ENCODE peak calls at places on chromosomes 3 and 15, in five cellular contexts. D, H, U, P and I are unnamed samples.
A peak's percentile ranks its signal among the peaks of the same experiment; 100 is the strongest.

GRCh38 chr3:178406206-178406605 is 130.0 kb upstream of the KCNMB2 start:
- DNase-seq in U (peak; percentile 12), H (no peak), P (no peak), D (no peak), I (no peak)

GRCh38 chr3:38116471-38117162 is 20.3 kb downstream of the ACAA1 start:
- DNase-seq in U (peak; percentile 12), D (no peak), H (no peak), P (peak; percentile 52), I (no peak)

GRCh38 chr3:128845119-128845518 is 34.3 kb upstream of the ACAD9 start:
- DNase-seq in U (no peak), P (no peak), D (no peak), H (no peak), I (no peak)

GRCh38 chr3:74651239-74651638 is 36.8 kb upstream of the CNTN3 start:
- DNase-seq in U (peak; percentile 67), H (no peak), D (no peak), P (peak; percentile 33), I (no peak)

GRCh38 chr3:10437272-10437994 is 68.0 kb downstream of the ATP2B2 start:
- DNase-seq in U (peak; percentile 81), H (no peak), P (no peak), D (no peak), I (no peak)

GRCh38 chr3:132432639-132433038 is 15.3 kb downstream of the DNAJC13 start:
- DNase-seq in P (no peak), H (peak; percentile 67), U (peak; percentile 77), D (no peak), I (no peak)

GRCh38 chr15:56805466-56806146 is 72.3 kb upstream of the ZNF280D start:
- DNase-seq in U (peak; percentile 95), D (no peak), P (no peak), H (peak; percentile 61), I (no peak)

GRCh38 chr15:53758412-53758811 is 1.1 kb downstream of the WDR72 start:
- DNase-seq in P (no peak), H (no peak), U (no peak), D (no peak), I (no peak)

GRCh38 chr3:119292666-119293065 is 1.5 kb upstream of the ARHGAP31 start:
- DNase-seq in D (peak; percentile 66), H (no peak), P (no peak), U (no peak), I (no peak)

GRCh38 chr3:50122071-50122470 is 33.1 kb upstream of the SEMA3F start:
- DNase-seq in D (no peak), U (peak; percentile 57), H (no peak), P (peak; percentile 22), I (no peak)

GRCh38 chr15:75454471-75455418 is 3.3 kb upstream of the SIN3A start:
- DNase-seq in U (peak; percentile 85), D (peak; percentile 62), P (peak; percentile 88), H (no peak), I (peak; percentile 76)

GRCh38 chr3:12659316-12660015 is 4.5 kb downstream of the RAF1 start:
- DNase-seq in D (no peak), U (peak; percentile 54), P (no peak), H (no peak), I (no peak)

GRCh38 chr3:170572665-170573253 is 13.1 kb downstream of the SLC7A14 start:
- DNase-seq in P (no peak), U (peak; percentile 89), D (peak; percentile 80), H (peak; percentile 75), I (no peak)

GRCh38 chr3:126340943-126341754 is 16.1 kb downstream of the KLF15 start:
- DNase-seq in P (no peak), D (no peak), U (no peak), H (no peak), I (no peak)

GRCh38 chr3:24683511-24684384 is 189.1 kb upstream of the THRB start:
- DNase-seq in U (peak; percentile 91), P (no peak), D (no peak), H (peak; percentile 70), I (no peak)

GRCh38 chr15:67146214-67146613 is 80.8 kb downstream of the SMAD3 start:
- DNase-seq in H (no peak), U (peak; percentile 92), D (no peak), P (no peak), I (peak; percentile 71)

GRCh38 chr15:35932541-35932940 is 386.6 kb upstream of the DPH6 start:
- DNase-seq in U (no peak), D (no peak), P (no peak), H (no peak), I (no peak)

GRCh38 chr3:132404276-132404675 is 13.0 kb upstream of the DNAJC13 start:
- DNase-seq in U (no peak), P (no peak), D (no peak), H (no peak), I (no peak)

GRCh38 chr15:31261266-31262142 is 65.1 kb upstream of the KLF13 start:
- DNase-seq in U (no peak), P (no peak), D (no peak), H (no peak), I (no peak)

GRCh38 chr3:28940530-28940929 is 340.3 kb upstream of the RBMS3 start:
- DNase-seq in D (peak; percentile 77), P (no peak), U (peak; percentile 79), H (no peak), I (no peak)

GRCh38 chr15:86863226-86863915 is 783.7 kb downstream of the AGBL1 start:
- DNase-seq in H (no peak), U (peak; percentile 1), P (no peak), D (no peak), I (peak; percentile 48)

GRCh38 chr3:23442598-23443383 is 239.7 kb downstream of the UBE2E2 start:
- DNase-seq in U (peak; percentile 24), P (no peak), D (peak; percentile 46), H (no peak), I (no peak)

GRCh38 chr3:125045965-125046364 is 9.8 kb downstream of the HEG1 start:
- DNase-seq in P (no peak), H (no peak), D (no peak), U (peak; percentile 86), I (no peak)

GRCh38 chr3:29011441-29011840 is 269.4 kb upstream of the RBMS3 start:
- DNase-seq in U (no peak), P (no peak), H (no peak), D (no peak), I (no peak)

GRCh38 chr3:177329854-177330253 is 132.6 kb upstream of the TBL1XR1 start:
- DNase-seq in H (no peak), P (no peak), U (no peak), D (no peak), I (no peak)

GRCh38 chr15:66981746-66982145 is 83.7 kb upstream of the SMAD3 start:
- DNase-seq in D (no peak), H (no peak), P (no peak), U (no peak), I (no peak)

GRCh38 chr15:74817370-74817737 is 4.7 kb downstream of the LMAN1L start:
- DNase-seq in D (no peak), U (peak; percentile 60), H (peak; percentile 75), P (no peak), I (peak; percentile 54)

GRCh38 chr3:17140670-17141505 is 256.1 kb downstream of the PLCL2 start:
- DNase-seq in H (no peak), U (peak; percentile 58), D (no peak), P (no peak), I (peak; percentile 70)

GRCh38 chr15:60552224-60552623 is 73.3 kb upstream of the ICE2 start:
- DNase-seq in D (no peak), H (no peak), U (no peak), P (no peak), I (no peak)
- H3K4me1 ChIP-seq in D (peaks cover 2% of the 10 kb centered on the region), H (no peaks in the 10 kb centered on the region), U (no peaks in the 10 kb centered on the region), P (peaks cover 22% of the 10 kb centered on the region), I (peaks cover 92% of the 10 kb centered on the region)

DNA sequence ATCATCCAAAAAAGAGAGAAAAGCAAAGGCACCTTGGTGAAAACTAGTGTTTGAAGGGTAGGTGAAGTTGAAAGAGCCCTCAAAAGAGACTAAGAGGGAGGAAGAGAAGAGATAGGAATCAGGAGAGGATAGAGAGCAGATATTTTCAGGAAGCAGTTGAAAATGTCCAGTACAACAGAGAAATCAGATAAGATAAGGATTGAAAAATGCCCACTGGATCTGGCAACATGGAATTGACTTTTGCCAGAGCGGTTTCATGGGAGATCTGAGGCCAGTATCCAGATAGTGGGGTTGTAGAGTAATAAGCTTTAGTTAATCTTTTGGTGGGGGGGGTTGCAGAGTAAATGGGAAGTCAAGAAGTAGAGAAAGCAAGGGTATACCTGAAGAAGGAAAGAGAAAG is 337.4 kb downstream of the IL5RA start:
- DNase-seq in H (no peak), D (no peak), U (no peak), P (no peak), I (no peak)
- H3K4me3 ChIP-seq in H (no peak overlapping the region), D (no peak overlapping the region), U (no peak overlapping the region), P (no peak overlapping the region), I (no peak overlapping the region)

GRCh38 chr3:56838441-56838840 is 36.7 kb upstream of the ARHGEF3 start:
- DNase-seq in D (no peak), U (no peak), P (no peak), H (no peak), I (no peak)

GRCh38 chr3:56837196-56837955 is 35.6 kb upstream of the ARHGEF3 start:
- DNase-seq in U (no peak), H (no peak), P (no peak), D (no peak), I (no peak)

GRCh38 chr3:56836276-56837163 is 34.8 kb upstream of the ARHGEF3 start:
- DNase-seq in H (no peak), P (no peak), D (no peak), U (peak; percentile 59), I (no peak)

GRCh38 chr3:56833031-56833430 is 31.3 kb upstream of the ARHGEF3 start:
- DNase-seq in D (no peak), P (no peak), H (no peak), U (no peak), I (no peak)

DNA sequence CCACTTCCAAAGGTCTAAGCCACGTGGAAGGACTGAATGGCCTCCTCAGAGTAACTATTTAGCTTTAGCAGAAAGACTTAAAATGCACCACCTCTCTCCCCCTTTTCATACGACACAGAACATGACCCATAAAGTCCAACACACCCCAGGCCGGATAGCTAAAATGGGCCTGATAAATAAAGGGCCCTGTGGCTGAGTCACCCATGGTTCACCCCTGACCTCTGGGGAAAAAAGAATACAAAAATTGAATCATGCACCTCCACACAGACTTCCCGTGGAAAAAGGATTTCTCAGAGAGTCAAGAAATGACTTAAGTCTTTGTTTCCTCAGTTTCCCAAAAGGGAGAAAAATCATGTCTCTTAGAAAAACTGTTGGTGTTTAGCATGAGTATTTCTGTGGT is 33.9 kb upstream of the ARHGEF3 start:
- DNase-seq in U (peak; percentile 49), H (no peak), D (no peak), P (no peak), I (no peak)
- H3K4me1 ChIP-seq in U (peaks cover 33% of the 10 kb centered on the region), H (peaks cover 31% of the 10 kb centered on the region), D (no peaks in the 10 kb centered on the region), P (no peaks in the 10 kb centered on the region), I (no peaks in the 10 kb centered on the region)

DNA sequence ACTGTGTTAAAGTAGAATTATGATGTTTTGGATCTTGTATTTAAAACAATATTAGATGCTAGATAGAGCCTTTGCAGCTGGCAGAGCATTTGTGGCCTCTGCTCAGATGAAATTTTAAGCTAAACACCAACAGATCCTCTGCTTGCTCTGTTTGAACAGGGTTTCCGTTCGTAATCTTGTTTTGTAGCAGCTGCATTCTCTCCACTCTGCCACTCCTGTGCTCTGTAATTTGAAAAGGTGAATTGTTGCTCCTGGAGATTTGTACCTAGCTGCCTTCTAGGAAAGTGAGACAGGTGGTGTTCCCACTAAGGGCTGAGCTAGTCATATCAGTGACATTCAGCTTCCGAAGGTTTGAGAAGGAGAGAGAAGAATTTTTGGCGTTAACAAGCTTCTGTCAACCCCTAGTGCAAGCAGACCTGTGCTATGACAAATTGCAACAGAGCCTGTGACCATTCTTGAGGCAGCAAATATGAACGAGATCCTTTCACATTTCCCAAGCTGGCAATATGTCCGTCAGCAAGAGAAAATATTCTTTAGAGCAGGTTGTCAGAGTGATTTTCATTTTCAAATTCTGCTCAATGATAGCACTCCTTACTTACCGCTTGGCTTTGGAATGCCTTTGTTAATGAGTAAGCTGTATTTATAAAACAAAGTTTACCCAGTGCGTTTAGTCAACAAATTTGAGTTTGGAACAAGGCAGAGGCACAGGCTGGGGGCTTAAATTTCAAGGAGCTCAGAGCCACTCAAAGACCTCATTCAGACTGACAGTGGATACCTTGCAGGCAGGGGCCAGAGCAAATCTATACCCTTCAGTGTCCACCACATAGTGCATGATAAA is 5.3 kb downstream of the CHST2 start:
- DNase-seq in U (no peak), P (no peak), D (no peak), H (no peak), I (no peak)
- H3K4me3 ChIP-seq in U (no peak overlapping the region), P (no peak overlapping the region), D (no peak overlapping the region), H (no peak overlapping the region), I (no peak overlapping the region)